ENCODE peak calls at places on chromosomes 16 and 17, in ten cellular contexts. One of them, this sample, is unnamed.

GRCh38 chr16:6682142-6682811 is 650.4 kb upstream of the RBFOX1 start:
- DNase-seq in iPS-NIHi11: peak
- DNase-seq in right lobe of liver: peak
- DNase-seq in activated CD4-positive, CD25-positive, alpha-beta regulatory T cell: no peak
- DNase-seq in activated naive CD4-positive, alpha-beta T cell treated with anti-CD3 and anti-CD28 coated beads, Interleukin-2, amount 10 ng/mL, durations not matched to agents 7 days and 5 days: peak
- DNase-seq in ecto neural progenitor cell: peak
- DNase-seq in SHP77: peak
- DNase-seq in H4: peak
- DNase-seq in non-pigmented ciliary epithelial cell: no peak
- DNase-seq in activated naive CD8-positive, alpha-beta T cell treated with anti-CD3 and anti-CD28 coated beads, Interleukin-2, amount 50 U/mL, for 16 hours: no peak
- DNase-seq in this sample: peak

GRCh38 chr17:17204041-17204591 is 2.0 kb downstream of the PLD6 start:
- DNase-seq in iPS-NIHi11: no peak
- DNase-seq in right lobe of liver: no peak
- DNase-seq in activated CD4-positive, CD25-positive, alpha-beta regulatory T cell: no peak
- DNase-seq in activated naive CD4-positive, alpha-beta T cell treated with anti-CD3 and anti-CD28 coated beads, Interleukin-2, amount 10 ng/mL, durations not matched to agents 7 days and 5 days: no peak
- DNase-seq in ecto neural progenitor cell: no peak
- DNase-seq in SHP77: no peak
- DNase-seq in H4: no peak
- DNase-seq in non-pigmented ciliary epithelial cell: no peak
- DNase-seq in activated naive CD8-positive, alpha-beta T cell treated with anti-CD3 and anti-CD28 coated beads, Interleukin-2, amount 50 U/mL, for 16 hours: no peak
- DNase-seq in this sample: no peak

GRCh38 chr16:86895609-86896008 is 317.3 kb downstream of the FOXL1 start:
- DNase-seq in iPS-NIHi11: no peak
- DNase-seq in right lobe of liver: no peak
- DNase-seq in activated CD4-positive, CD25-positive, alpha-beta regulatory T cell: no peak
- DNase-seq in activated naive CD4-positive, alpha-beta T cell treated with anti-CD3 and anti-CD28 coated beads, Interleukin-2, amount 10 ng/mL, durations not matched to agents 7 days and 5 days: no peak
- DNase-seq in ecto neural progenitor cell: no peak
- DNase-seq in SHP77: no peak
- DNase-seq in H4: no peak
- DNase-seq in non-pigmented ciliary epithelial cell: no peak
- DNase-seq in activated naive CD8-positive, alpha-beta T cell treated with anti-CD3 and anti-CD28 coated beads, Interleukin-2, amount 50 U/mL, for 16 hours: no peak
- DNase-seq in this sample: no peak

GRCh38 chr17:14299261-14300093 is 1.4 kb upstream of the HS3ST3B1 start:
- DNase-seq in iPS-NIHi11: no peak
- DNase-seq in right lobe of liver: peak
- DNase-seq in activated CD4-positive, CD25-positive, alpha-beta regulatory T cell: no peak
- DNase-seq in activated naive CD4-positive, alpha-beta T cell treated with anti-CD3 and anti-CD28 coated beads, Interleukin-2, amount 10 ng/mL, durations not matched to agents 7 days and 5 days: peak
- DNase-seq in ecto neural progenitor cell: peak
- DNase-seq in SHP77: no peak
- DNase-seq in H4: no peak
- DNase-seq in non-pigmented ciliary epithelial cell: no peak
- DNase-seq in activated naive CD8-positive, alpha-beta T cell treated with anti-CD3 and anti-CD28 coated beads, Interleukin-2, amount 50 U/mL, for 16 hours: no peak
- DNase-seq in this sample: peak

GRCh38 chr17:56707312-56708219 is 114.1 kb downstream of the NOG start:
- DNase-seq in iPS-NIHi11: peak
- DNase-seq in right lobe of liver: no peak
- DNase-seq in activated CD4-positive, CD25-positive, alpha-beta regulatory T cell: no peak
- DNase-seq in activated naive CD4-positive, alpha-beta T cell treated with anti-CD3 and anti-CD28 coated beads, Interleukin-2, amount 10 ng/mL, durations not matched to agents 7 days and 5 days: no peak
- DNase-seq in ecto neural progenitor cell: peak
- DNase-seq in SHP77: no peak
- DNase-seq in H4: no peak
- DNase-seq in non-pigmented ciliary epithelial cell: no peak
- DNase-seq in activated naive CD8-positive, alpha-beta T cell treated with anti-CD3 and anti-CD28 coated beads, Interleukin-2, amount 50 U/mL, for 16 hours: no peak
- DNase-seq in this sample: peak

GRCh38 chr17:50167371-50167770 is 1.6 kb downstream of the SGCA start:
- DNase-seq in iPS-NIHi11: no peak
- DNase-seq in right lobe of liver: no peak
- DNase-seq in activated CD4-positive, CD25-positive, alpha-beta regulatory T cell: no peak
- DNase-seq in activated naive CD4-positive, alpha-beta T cell treated with anti-CD3 and anti-CD28 coated beads, Interleukin-2, amount 10 ng/mL, durations not matched to agents 7 days and 5 days: no peak
- DNase-seq in ecto neural progenitor cell: no peak
- DNase-seq in SHP77: no peak
- DNase-seq in H4: no peak
- DNase-seq in non-pigmented ciliary epithelial cell: no peak
- DNase-seq in activated naive CD8-positive, alpha-beta T cell treated with anti-CD3 and anti-CD28 coated beads, Interleukin-2, amount 50 U/mL, for 16 hours: no peak
- DNase-seq in this sample: no peak

GRCh38 chr16:12061336-12062055 is 85.0 kb downstream of the SNX29 start:
- DNase-seq in iPS-NIHi11: no peak
- DNase-seq in right lobe of liver: no peak
- DNase-seq in activated CD4-positive, CD25-positive, alpha-beta regulatory T cell: no peak
- DNase-seq in activated naive CD4-positive, alpha-beta T cell treated with anti-CD3 and anti-CD28 coated beads, Interleukin-2, amount 10 ng/mL, durations not matched to agents 7 days and 5 days: no peak
- DNase-seq in ecto neural progenitor cell: no peak
- DNase-seq in SHP77: no peak
- DNase-seq in H4: no peak
- DNase-seq in non-pigmented ciliary epithelial cell: no peak
- DNase-seq in activated naive CD8-positive, alpha-beta T cell treated with anti-CD3 and anti-CD28 coated beads, Interleukin-2, amount 50 U/mL, for 16 hours: no peak
- DNase-seq in this sample: no peak

GRCh38 chr17:40450175-40450574 is 6.9 kb downstream of the IGFBP4 start:
- DNase-seq in iPS-NIHi11: peak
- DNase-seq in right lobe of liver: peak
- DNase-seq in activated CD4-positive, CD25-positive, alpha-beta regulatory T cell: no peak
- DNase-seq in activated naive CD4-positive, alpha-beta T cell treated with anti-CD3 and anti-CD28 coated beads, Interleukin-2, amount 10 ng/mL, durations not matched to agents 7 days and 5 days: peak
- DNase-seq in ecto neural progenitor cell: no peak
- DNase-seq in SHP77: no peak
- DNase-seq in H4: peak
- DNase-seq in non-pigmented ciliary epithelial cell: no peak
- DNase-seq in activated naive CD8-positive, alpha-beta T cell treated with anti-CD3 and anti-CD28 coated beads, Interleukin-2, amount 50 U/mL, for 16 hours: no peak
- DNase-seq in this sample: peak

GRCh38 chr16:50702725-50703124 is 9.3 kb downstream of the NOD2 start:
- DNase-seq in iPS-NIHi11: no peak
- DNase-seq in right lobe of liver: no peak
- DNase-seq in activated CD4-positive, CD25-positive, alpha-beta regulatory T cell: no peak
- DNase-seq in activated naive CD4-positive, alpha-beta T cell treated with anti-CD3 and anti-CD28 coated beads, Interleukin-2, amount 10 ng/mL, durations not matched to agents 7 days and 5 days: no peak
- DNase-seq in ecto neural progenitor cell: no peak
- DNase-seq in SHP77: no peak
- DNase-seq in H4: no peak
- DNase-seq in non-pigmented ciliary epithelial cell: no peak
- DNase-seq in activated naive CD8-positive, alpha-beta T cell treated with anti-CD3 and anti-CD28 coated beads, Interleukin-2, amount 50 U/mL, for 16 hours: no peak
- DNase-seq in this sample: no peak

GRCh38 chr16:81616321-81617020 is 162.6 kb upstream of the PLCG2 start:
- DNase-seq in iPS-NIHi11: peak
- DNase-seq in right lobe of liver: peak
- DNase-seq in activated CD4-positive, CD25-positive, alpha-beta regulatory T cell: peak
- DNase-seq in activated naive CD4-positive, alpha-beta T cell treated with anti-CD3 and anti-CD28 coated beads, Interleukin-2, amount 10 ng/mL, durations not matched to agents 7 days and 5 days: peak
- DNase-seq in ecto neural progenitor cell: no peak
- DNase-seq in SHP77: no peak
- DNase-seq in H4: no peak
- DNase-seq in non-pigmented ciliary epithelial cell: no peak
- DNase-seq in activated naive CD8-positive, alpha-beta T cell treated with anti-CD3 and anti-CD28 coated beads, Interleukin-2, amount 50 U/mL, for 16 hours: no peak
- DNase-seq in this sample: peak

GRCh38 chr16:51337662-51338061 is 186.6 kb upstream of the SALL1 start:
- DNase-seq in iPS-NIHi11: peak
- DNase-seq in right lobe of liver: no peak
- DNase-seq in activated CD4-positive, CD25-positive, alpha-beta regulatory T cell: no peak
- DNase-seq in activated naive CD4-positive, alpha-beta T cell treated with anti-CD3 and anti-CD28 coated beads, Interleukin-2, amount 10 ng/mL, durations not matched to agents 7 days and 5 days: no peak
- DNase-seq in ecto neural progenitor cell: no peak
- DNase-seq in SHP77: no peak
- DNase-seq in H4: no peak
- DNase-seq in non-pigmented ciliary epithelial cell: no peak
- DNase-seq in activated naive CD8-positive, alpha-beta T cell treated with anti-CD3 and anti-CD28 coated beads, Interleukin-2, amount 50 U/mL, for 16 hours: no peak
- DNase-seq in this sample: no peak

GRCh38 chr16:74842413-74842812 is 67.8 kb upstream of the FA2H start:
- DNase-seq in iPS-NIHi11: no peak
- DNase-seq in right lobe of liver: no peak
- DNase-seq in activated CD4-positive, CD25-positive, alpha-beta regulatory T cell: no peak
- DNase-seq in activated naive CD4-positive, alpha-beta T cell treated with anti-CD3 and anti-CD28 coated beads, Interleukin-2, amount 10 ng/mL, durations not matched to agents 7 days and 5 days: no peak
- DNase-seq in ecto neural progenitor cell: no peak
- DNase-seq in SHP77: no peak
- DNase-seq in H4: no peak
- DNase-seq in non-pigmented ciliary epithelial cell: no peak
- DNase-seq in activated naive CD8-positive, alpha-beta T cell treated with anti-CD3 and anti-CD28 coated beads, Interleukin-2, amount 50 U/mL, for 16 hours: no peak
- DNase-seq in this sample: no peak

GRCh38 chr17:29766796-29767327 is 144.2 kb upstream of the CORO6 start:
- DNase-seq in iPS-NIHi11: no peak
- DNase-seq in right lobe of liver: no peak
- DNase-seq in activated CD4-positive, CD25-positive, alpha-beta regulatory T cell: no peak
- DNase-seq in activated naive CD4-positive, alpha-beta T cell treated with anti-CD3 and anti-CD28 coated beads, Interleukin-2, amount 10 ng/mL, durations not matched to agents 7 days and 5 days: no peak
- DNase-seq in ecto neural progenitor cell: no peak
- DNase-seq in SHP77: no peak
- DNase-seq in H4: no peak
- DNase-seq in non-pigmented ciliary epithelial cell: no peak
- DNase-seq in activated naive CD8-positive, alpha-beta T cell treated with anti-CD3 and anti-CD28 coated beads, Interleukin-2, amount 50 U/mL, for 16 hours: no peak
- DNase-seq in this sample: no peak

GRCh38 chr16:75114946-75115825 is 1.4 kb downstream of the LDHD start:
- DNase-seq in iPS-NIHi11: no peak
- DNase-seq in right lobe of liver: no peak
- DNase-seq in activated CD4-positive, CD25-positive, alpha-beta regulatory T cell: no peak
- DNase-seq in activated naive CD4-positive, alpha-beta T cell treated with anti-CD3 and anti-CD28 coated beads, Interleukin-2, amount 10 ng/mL, durations not matched to agents 7 days and 5 days: no peak
- DNase-seq in ecto neural progenitor cell: no peak
- DNase-seq in SHP77: no peak
- DNase-seq in H4: no peak
- DNase-seq in non-pigmented ciliary epithelial cell: no peak
- DNase-seq in activated naive CD8-positive, alpha-beta T cell treated with anti-CD3 and anti-CD28 coated beads, Interleukin-2, amount 50 U/mL, for 16 hours: no peak
- DNase-seq in this sample: no peak

GRCh38 chr17:72599891-72600290 is 479.1 kb downstream of the SOX9 start:
- DNase-seq in iPS-NIHi11: no peak
- DNase-seq in right lobe of liver: no peak
- DNase-seq in activated CD4-positive, CD25-positive, alpha-beta regulatory T cell: no peak
- DNase-seq in activated naive CD4-positive, alpha-beta T cell treated with anti-CD3 and anti-CD28 coated beads, Interleukin-2, amount 10 ng/mL, durations not matched to agents 7 days and 5 days: no peak
- DNase-seq in ecto neural progenitor cell: no peak
- DNase-seq in SHP77: no peak
- DNase-seq in H4: no peak
- DNase-seq in non-pigmented ciliary epithelial cell: no peak
- DNase-seq in activated naive CD8-positive, alpha-beta T cell treated with anti-CD3 and anti-CD28 coated beads, Interleukin-2, amount 50 U/mL, for 16 hours: no peak
- DNase-seq in this sample: no peak

GRCh38 chr17:48722924-48723554 is at the start of gene PRAC2:
- DNase-seq in iPS-NIHi11: no peak
- DNase-seq in right lobe of liver: no peak
- DNase-seq in activated CD4-positive, CD25-positive, alpha-beta regulatory T cell: no peak
- DNase-seq in activated naive CD4-positive, alpha-beta T cell treated with anti-CD3 and anti-CD28 coated beads, Interleukin-2, amount 10 ng/mL, durations not matched to agents 7 days and 5 days: no peak
- DNase-seq in ecto neural progenitor cell: no peak
- DNase-seq in SHP77: no peak
- DNase-seq in H4: no peak
- DNase-seq in non-pigmented ciliary epithelial cell: no peak
- DNase-seq in activated naive CD8-positive, alpha-beta T cell treated with anti-CD3 and anti-CD28 coated beads, Interleukin-2, amount 50 U/mL, for 16 hours: no peak
- DNase-seq in this sample: no peak

GRCh38 chr17:40819528-40820125 is 2.8 kb downstream of the KRT10 start:
- DNase-seq in iPS-NIHi11: no peak
- DNase-seq in right lobe of liver: no peak
- DNase-seq in activated CD4-positive, CD25-positive, alpha-beta regulatory T cell: no peak
- DNase-seq in activated naive CD4-positive, alpha-beta T cell treated with anti-CD3 and anti-CD28 coated beads, Interleukin-2, amount 10 ng/mL, durations not matched to agents 7 days and 5 days: no peak
- DNase-seq in ecto neural progenitor cell: no peak
- DNase-seq in SHP77: no peak
- DNase-seq in H4: no peak
- DNase-seq in non-pigmented ciliary epithelial cell: no peak
- DNase-seq in activated naive CD8-positive, alpha-beta T cell treated with anti-CD3 and anti-CD28 coated beads, Interleukin-2, amount 50 U/mL, for 16 hours: no peak
- DNase-seq in this sample: peak

GRCh38 chr17:43171761-43172487 is 910 bp downstream of the NBR1 start:
- DNase-seq in iPS-NIHi11: no peak
- DNase-seq in right lobe of liver: no peak
- DNase-seq in activated CD4-positive, CD25-positive, alpha-beta regulatory T cell: no peak
- DNase-seq in activated naive CD4-positive, alpha-beta T cell treated with anti-CD3 and anti-CD28 coated beads, Interleukin-2, amount 10 ng/mL, durations not matched to agents 7 days and 5 days: no peak
- DNase-seq in ecto neural progenitor cell: no peak
- DNase-seq in SHP77: peak
- DNase-seq in H4: peak
- DNase-seq in non-pigmented ciliary epithelial cell: peak
- DNase-seq in activated naive CD8-positive, alpha-beta T cell treated with anti-CD3 and anti-CD28 coated beads, Interleukin-2, amount 50 U/mL, for 16 hours: no peak
- DNase-seq in this sample: peak

GRCh38 chr17:62119373-62119772 is 54.3 kb upstream of the MED13 start:
- DNase-seq in iPS-NIHi11: no peak
- DNase-seq in right lobe of liver: no peak
- DNase-seq in activated CD4-positive, CD25-positive, alpha-beta regulatory T cell: no peak
- DNase-seq in activated naive CD4-positive, alpha-beta T cell treated with anti-CD3 and anti-CD28 coated beads, Interleukin-2, amount 10 ng/mL, durations not matched to agents 7 days and 5 days: no peak
- DNase-seq in ecto neural progenitor cell: no peak
- DNase-seq in SHP77: no peak
- DNase-seq in H4: no peak
- DNase-seq in non-pigmented ciliary epithelial cell: no peak
- DNase-seq in activated naive CD8-positive, alpha-beta T cell treated with anti-CD3 and anti-CD28 coated beads, Interleukin-2, amount 50 U/mL, for 16 hours: no peak
- DNase-seq in this sample: no peak

GRCh38 chr16:30838876-30839471 is 52.0 kb upstream of the ZNF629 start:
- DNase-seq in iPS-NIHi11: no peak
- DNase-seq in right lobe of liver: no peak
- DNase-seq in activated CD4-positive, CD25-positive, alpha-beta regulatory T cell: no peak
- DNase-seq in activated naive CD4-positive, alpha-beta T cell treated with anti-CD3 and anti-CD28 coated beads, Interleukin-2, amount 10 ng/mL, durations not matched to agents 7 days and 5 days: no peak
- DNase-seq in ecto neural progenitor cell: no peak
- DNase-seq in SHP77: no peak
- DNase-seq in H4: no peak
- DNase-seq in non-pigmented ciliary epithelial cell: no peak
- DNase-seq in activated naive CD8-positive, alpha-beta T cell treated with anti-CD3 and anti-CD28 coated beads, Interleukin-2, amount 50 U/mL, for 16 hours: no peak
- DNase-seq in this sample: no peak

GRCh38 chr16:19860146-19861030 is 24.3 kb downstream of the GPRC5B start:
- DNase-seq in iPS-NIHi11: peak
- DNase-seq in right lobe of liver: no peak
- DNase-seq in activated CD4-positive, CD25-positive, alpha-beta regulatory T cell: no peak
- DNase-seq in activated naive CD4-positive, alpha-beta T cell treated with anti-CD3 and anti-CD28 coated beads, Interleukin-2, amount 10 ng/mL, durations not matched to agents 7 days and 5 days: no peak
- DNase-seq in ecto neural progenitor cell: no peak
- DNase-seq in SHP77: no peak
- DNase-seq in H4: peak
- DNase-seq in non-pigmented ciliary epithelial cell: no peak
- DNase-seq in activated naive CD8-positive, alpha-beta T cell treated with anti-CD3 and anti-CD28 coated beads, Interleukin-2, amount 50 U/mL, for 16 hours: no peak
- DNase-seq in this sample: peak

GRCh38 chr17:66348605-66349165 is 46.3 kb downstream of the PRKCA start:
- DNase-seq in iPS-NIHi11: no peak
- DNase-seq in right lobe of liver: peak
- DNase-seq in activated CD4-positive, CD25-positive, alpha-beta regulatory T cell: no peak
- DNase-seq in activated naive CD4-positive, alpha-beta T cell treated with anti-CD3 and anti-CD28 coated beads, Interleukin-2, amount 10 ng/mL, durations not matched to agents 7 days and 5 days: no peak
- DNase-seq in ecto neural progenitor cell: no peak
- DNase-seq in SHP77: no peak
- DNase-seq in H4: peak
- DNase-seq in non-pigmented ciliary epithelial cell: peak
- DNase-seq in activated naive CD8-positive, alpha-beta T cell treated with anti-CD3 and anti-CD28 coated beads, Interleukin-2, amount 50 U/mL, for 16 hours: no peak
- DNase-seq in this sample: peak

GRCh38 chr16:77077523-77077922 is 113.5 kb upstream of the MON1B start:
- DNase-seq in iPS-NIHi11: no peak
- DNase-seq in right lobe of liver: no peak
- DNase-seq in activated CD4-positive, CD25-positive, alpha-beta regulatory T cell: no peak
- DNase-seq in activated naive CD4-positive, alpha-beta T cell treated with anti-CD3 and anti-CD28 coated beads, Interleukin-2, amount 10 ng/mL, durations not matched to agents 7 days and 5 days: no peak
- DNase-seq in ecto neural progenitor cell: no peak
- DNase-seq in SHP77: no peak
- DNase-seq in H4: no peak
- DNase-seq in non-pigmented ciliary epithelial cell: no peak
- DNase-seq in activated naive CD8-positive, alpha-beta T cell treated with anti-CD3 and anti-CD28 coated beads, Interleukin-2, amount 50 U/mL, for 16 hours: no peak
- DNase-seq in this sample: no peak

GRCh38 chr17:56890906-56891674 is 22.8 kb downstream of the TRIM25 start:
- DNase-seq in iPS-NIHi11: no peak
- DNase-seq in right lobe of liver: no peak
- DNase-seq in activated CD4-positive, CD25-positive, alpha-beta regulatory T cell: no peak
- DNase-seq in activated naive CD4-positive, alpha-beta T cell treated with anti-CD3 and anti-CD28 coated beads, Interleukin-2, amount 10 ng/mL, durations not matched to agents 7 days and 5 days: no peak
- DNase-seq in ecto neural progenitor cell: no peak
- DNase-seq in SHP77: no peak
- DNase-seq in H4: no peak
- DNase-seq in non-pigmented ciliary epithelial cell: no peak
- DNase-seq in activated naive CD8-positive, alpha-beta T cell treated with anti-CD3 and anti-CD28 coated beads, Interleukin-2, amount 50 U/mL, for 16 hours: no peak
- DNase-seq in this sample: no peak

GRCh38 chr16:72887537-72887936 is 160.4 kb downstream of the ZFHX3 start:
- DNase-seq in iPS-NIHi11: no peak
- DNase-seq in right lobe of liver: no peak
- DNase-seq in activated CD4-positive, CD25-positive, alpha-beta regulatory T cell: no peak
- DNase-seq in activated naive CD4-positive, alpha-beta T cell treated with anti-CD3 and anti-CD28 coated beads, Interleukin-2, amount 10 ng/mL, durations not matched to agents 7 days and 5 days: no peak
- DNase-seq in ecto neural progenitor cell: no peak
- DNase-seq in SHP77: no peak
- DNase-seq in H4: no peak
- DNase-seq in non-pigmented ciliary epithelial cell: no peak
- DNase-seq in activated naive CD8-positive, alpha-beta T cell treated with anti-CD3 and anti-CD28 coated beads, Interleukin-2, amount 50 U/mL, for 16 hours: no peak
- DNase-seq in this sample: no peak

GRCh38 chr16:87984868-87985267 is 33.6 kb downstream of the BANP start:
- DNase-seq in iPS-NIHi11: no peak
- DNase-seq in right lobe of liver: no peak
- DNase-seq in activated CD4-positive, CD25-positive, alpha-beta regulatory T cell: no peak
- DNase-seq in activated naive CD4-positive, alpha-beta T cell treated with anti-CD3 and anti-CD28 coated beads, Interleukin-2, amount 10 ng/mL, durations not matched to agents 7 days and 5 days: no peak
- DNase-seq in ecto neural progenitor cell: no peak
- DNase-seq in SHP77: no peak
- DNase-seq in H4: no peak
- DNase-seq in non-pigmented ciliary epithelial cell: no peak
- DNase-seq in activated naive CD8-positive, alpha-beta T cell treated with anti-CD3 and anti-CD28 coated beads, Interleukin-2, amount 50 U/mL, for 16 hours: no peak
- DNase-seq in this sample: no peak

GRCh38 chr17:7750321-7750821 is 32.8 kb downstream of the DNAH2 start:
- DNase-seq in iPS-NIHi11: no peak
- DNase-seq in right lobe of liver: no peak
- DNase-seq in activated CD4-positive, CD25-positive, alpha-beta regulatory T cell: no peak
- DNase-seq in activated naive CD4-positive, alpha-beta T cell treated with anti-CD3 and anti-CD28 coated beads, Interleukin-2, amount 10 ng/mL, durations not matched to agents 7 days and 5 days: no peak
- DNase-seq in ecto neural progenitor cell: no peak
- DNase-seq in SHP77: no peak
- DNase-seq in H4: peak
- DNase-seq in non-pigmented ciliary epithelial cell: peak
- DNase-seq in activated naive CD8-positive, alpha-beta T cell treated with anti-CD3 and anti-CD28 coated beads, Interleukin-2, amount 50 U/mL, for 16 hours: no peak
- DNase-seq in this sample: no peak

GRCh38 chr16:30063893-30064745 is 1.4 kb upstream of the ALDOA start:
- DNase-seq in iPS-NIHi11: peak
- DNase-seq in right lobe of liver: peak
- DNase-seq in activated CD4-positive, CD25-positive, alpha-beta regulatory T cell: peak
- DNase-seq in activated naive CD4-positive, alpha-beta T cell treated with anti-CD3 and anti-CD28 coated beads, Interleukin-2, amount 10 ng/mL, durations not matched to agents 7 days and 5 days: peak
- DNase-seq in ecto neural progenitor cell: peak
- DNase-seq in SHP77: peak
- DNase-seq in H4: peak
- DNase-seq in non-pigmented ciliary epithelial cell: no peak
- DNase-seq in activated naive CD8-positive, alpha-beta T cell treated with anti-CD3 and anti-CD28 coated beads, Interleukin-2, amount 50 U/mL, for 16 hours: peak
- DNase-seq in this sample: peak